ENCODE peak calls at places on chromosomes 16 and 17, in four cellular contexts. S, N, O and V are unnamed samples.

GRCh38 chr17:44223574-44224046 is 4.1 kb upstream of the UBTF start:
- DNase-seq in S (peak; percentile 73), O (no peak), N (no peak), V (no peak)

GRCh38 chr16:65294708-65295107 is 172.8 kb upstream of the CDH11 start:
- DNase-seq in O (no peak), N (no peak), S (no peak), V (no peak)

GRCh38 chr17:7477392-7478275 is 1.8 kb downstream of the ZBTB4 start:
- DNase-seq in O (peak; percentile 83), N (peak; percentile 64), S (peak; percentile 33), V (no peak)

GRCh38 chr17:42985225-42985624 is 4.9 kb downstream of the RUNDC1 start:
- DNase-seq in S (no peak), O (no peak), N (no peak), V (no peak)

GRCh38 chr17:55274371-55275255 is 9.9 kb downstream of the HLF start:
- DNase-seq in S (no peak), N (no peak), O (no peak), V (no peak)

GRCh38 chr17:54968954-54969400 is 412 bp downstream of the STXBP4 start:
- DNase-seq in O (no peak), N (peak; percentile 34), S (peak; percentile 37), V (no peak)

GRCh38 chr17:42519546-42520444 is 16.2 kb upstream of the NAGLU start:
- DNase-seq in O (peak; percentile 96), S (peak; percentile 87), N (peak; percentile 80), V (no peak)

GRCh38 chr17:36459045-36459444 is 27.4 kb upstream of the ZNHIT3 start:
- DNase-seq in S (no peak), N (no peak), O (no peak), V (no peak)

GRCh38 chr16:66619534-66620418 is 15.3 kb downstream of the CMTM3 start:
- DNase-seq in S (no peak), N (no peak), O (no peak), V (no peak)

GRCh38 chr16:84786605-84787302 is 33.0 kb upstream of the CRISPLD2 start:
- DNase-seq in N (no peak), S (peak; percentile 36), O (peak; percentile 69), V (no peak)

GRCh38 chr16:67259705-67260104 is 10.9 kb downstream of the SLC9A5 start:
- DNase-seq in N (no peak), S (no peak), O (peak; percentile 62), V (no peak)

GRCh38 chr17:39736319-39737165 is 1.2 kb upstream of the GRB7 start:
- DNase-seq in O (no peak), N (peak; percentile 77), S (peak; percentile 45), V (no peak)

GRCh38 chr16:86946396-86946795 is 368.0 kb downstream of the FOXL1 start:
- DNase-seq in S (no peak), O (peak; percentile 55), N (no peak), V (no peak)

GRCh38 chr16:47939690-47940089 is 216.1 kb downstream of the ABCC12 start:
- DNase-seq in N (no peak), O (no peak), S (no peak), V (no peak)

GRCh38 chr16:84985079-84986065 is 26.0 kb downstream of the ZDHHC7 start:
- DNase-seq in N (no peak), S (no peak), O (no peak), V (no peak)

GRCh38 chr17:62869885-62870580 is 61.9 kb upstream of the MARCHF10 start:
- DNase-seq in N (no peak), O (no peak), S (no peak), V (no peak)

GRCh38 chr16:80931985-80932720 is 74.5 kb downstream of the CMC2 start:
- DNase-seq in O (peak; percentile 85), N (no peak), S (peak; percentile 53), V (no peak)

GRCh38 chr17:32929288-32929574 is 1.3 kb downstream of the TMEM98 start:
- DNase-seq in O (no peak), N (no peak), S (no peak), V (no peak)

GRCh38 chr17:70636517-70637133 is 467.3 kb downstream of the KCNJ2 start:
- DNase-seq in O (no peak), S (no peak), N (no peak), V (no peak)

GRCh38 chr16:1048442-1049112 is 24.0 kb upstream of the SSTR5 start:
- DNase-seq in N (no peak), S (peak; percentile 43), O (no peak), V (no peak)

GRCh38 chr17:17551361-17551760 is 40.1 kb downstream of the PEMT start:
- DNase-seq in S (no peak), N (no peak), O (no peak), V (no peak)

GRCh38 chr17:81294512-81295030 is 536 bp downstream of the SLC38A10 start:
- DNase-seq in S (peak; percentile 53), N (peak; percentile 48), O (no peak), V (no peak)

GRCh38 chr17:67853703-67854102 is 28.4 kb downstream of the BPTF start:
- DNase-seq in O (no peak), S (no peak), N (no peak), V (no peak)

GRCh38 chr17:62193297-62193696 is 128.2 kb upstream of the MED13 start:
- DNase-seq in S (no peak), N (no peak), O (no peak), V (no peak)

GRCh38 chr16:56851671-56852400 is 13.2 kb upstream of the SLC12A3 start:
- DNase-seq in O (peak; percentile 24), S (no peak), N (no peak), V (no peak)

GRCh38 chr16:4603624-4604170 is 11.0 kb downstream of the UBALD1 start:
- DNase-seq in O (no peak), S (no peak), N (no peak), V (no peak)

GRCh38 chr17:41512789-41513547 is 5.7 kb downstream of the KRT15 start:
- DNase-seq in O (no peak), N (no peak), S (no peak), V (no peak)

GRCh38 chr16:58331024-58331707 is 36.3 kb upstream of the PRSS54 start:
- DNase-seq in O (no peak), S (no peak), N (no peak), V (no peak)

DNA sequence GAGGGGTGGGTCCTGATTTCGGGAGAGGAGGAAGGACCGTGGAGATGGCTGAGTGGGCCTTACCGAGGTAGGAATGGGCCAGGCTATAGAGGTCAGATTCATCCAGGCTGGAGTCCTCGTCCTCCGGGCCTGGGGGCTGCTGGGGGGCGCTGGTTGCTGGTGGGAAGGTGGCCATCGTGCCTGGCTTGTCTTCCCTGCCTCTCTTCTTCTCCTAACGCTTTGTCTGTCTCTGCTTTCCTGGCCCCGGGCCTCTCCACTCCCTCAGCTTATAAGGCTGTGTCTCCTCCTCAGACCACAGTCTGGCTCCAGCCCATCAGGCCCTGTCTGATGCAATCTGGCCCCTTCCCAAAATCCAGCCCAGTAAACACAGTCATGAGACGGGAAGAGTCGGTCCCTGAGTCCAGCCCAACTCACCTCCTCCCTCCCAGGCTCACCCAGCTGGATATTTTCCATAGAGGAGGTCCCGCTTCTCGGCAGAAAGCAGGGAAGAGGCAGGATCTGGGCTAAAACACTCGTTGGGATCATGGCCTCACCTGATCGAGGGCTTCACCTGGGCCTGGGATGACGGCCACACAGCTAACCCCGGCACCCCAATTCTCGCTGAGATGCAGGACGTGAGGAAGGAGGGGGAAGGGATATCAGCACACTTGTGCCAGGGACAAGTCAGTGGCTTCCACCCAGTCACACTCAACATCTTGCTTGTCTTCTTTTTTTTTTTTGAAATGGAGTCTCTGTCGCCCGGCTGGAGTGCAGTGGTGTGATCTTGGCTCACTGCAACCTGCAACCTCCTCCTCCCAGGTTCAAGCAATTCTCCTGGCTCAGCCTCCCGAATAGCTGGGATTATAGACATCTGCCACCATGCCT is at the start of gene NUPR1:
- DNase-seq in N (peak; percentile 94), O (peak; percentile 95), S (peak; percentile 97), V (no peak)
- H3K4me3 ChIP-seq in N (peak within 1 kb of the TSS; percentile 64), O (peak within 1 kb of the TSS; percentile 39), S (peak within 1 kb of the TSS; percentile 45), V (no peak within 1 kb of the TSS)

DNA sequence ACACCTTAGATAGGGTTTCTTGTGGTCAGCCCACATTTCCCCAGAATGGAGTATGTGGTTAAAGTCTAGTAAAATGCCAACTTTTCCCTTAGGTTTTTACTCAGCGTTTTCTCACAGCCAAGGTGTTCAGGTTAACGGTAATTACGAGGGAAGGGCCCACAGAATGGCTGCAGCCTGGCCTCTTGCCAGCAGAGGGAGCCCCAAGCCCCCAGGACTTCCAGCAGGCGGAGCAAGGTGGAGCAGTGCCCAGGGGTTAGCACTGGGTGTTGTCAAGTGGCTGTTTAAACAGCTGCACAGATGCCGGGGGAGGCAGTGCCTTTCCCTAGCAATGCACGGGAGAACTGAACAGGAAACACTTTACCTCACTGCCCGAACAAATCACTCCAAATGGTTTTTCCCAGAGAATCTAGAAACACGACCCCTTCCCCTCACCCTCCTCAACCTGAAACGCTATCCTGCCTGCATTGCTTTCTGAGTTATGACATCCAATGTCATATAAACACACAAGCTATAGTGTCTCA is 6.6 kb downstream of the PHB1 start:
- DNase-seq in S (peak; percentile 91), N (peak; percentile 90), O (peak; percentile 85), V (peak; percentile 73)
- H3K4me1 ChIP-seq in S (peaks cover 8% of the 10 kb centered on the region), N (peaks cover 28% of the 10 kb centered on the region), O (no peaks in the 10 kb centered on the region), V (no peaks in the 10 kb centered on the region)

GRCh38 chr17:74850914-74851313 is 8.8 kb downstream of the GRIN2C start:
- DNase-seq in N (no peak), O (no peak), S (no peak), V (no peak)

GRCh38 chr17:74850310-74850709 is 9.4 kb downstream of the GRIN2C start:
- DNase-seq in N (no peak), O (no peak), S (no peak), V (no peak)

GRCh38 chr17:74852237-74853047 is 7.2 kb downstream of the GRIN2C start:
- DNase-seq in N (peak; percentile 38), S (no peak), O (no peak), V (peak; percentile 34)

GRCh38 chr17:74853048-74853397 is 6.7 kb downstream of the GRIN2C start:
- DNase-seq in O (no peak), N (no peak), S (no peak), V (no peak)

DNA sequence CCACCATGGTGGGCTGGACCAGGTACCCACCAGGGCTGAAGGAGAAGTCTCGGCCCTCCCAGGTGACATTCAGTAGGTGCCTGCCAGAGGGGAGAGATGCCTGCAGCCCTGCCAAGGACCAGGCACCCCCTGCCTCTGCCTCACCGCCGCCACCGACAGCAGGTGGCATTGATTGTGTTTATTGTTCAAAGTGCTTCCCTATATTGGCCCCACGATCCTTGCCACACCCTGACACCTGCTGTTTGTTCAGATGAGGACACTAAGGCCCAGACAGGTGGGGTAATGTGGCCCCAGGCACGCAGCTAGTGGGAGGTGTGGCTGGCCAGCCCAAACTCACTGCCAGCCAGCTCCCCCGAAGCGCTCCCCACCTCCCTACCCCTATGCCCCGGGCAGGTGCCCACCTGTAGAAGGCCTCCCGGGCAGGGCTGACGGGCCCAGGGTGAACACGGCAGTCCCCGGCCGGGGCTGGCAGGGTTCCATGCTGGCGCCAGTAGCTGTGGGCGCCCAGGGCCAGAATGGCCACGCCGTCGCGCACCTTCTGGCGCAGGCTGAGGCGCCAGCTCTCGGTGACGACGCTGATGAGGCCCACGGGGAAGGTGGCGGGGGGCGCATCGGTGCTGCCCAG is 8.0 kb downstream of the GRIN2C start:
- DNase-seq in O (no peak), S (no peak), N (no peak), V (no peak)
- H3K4me3 ChIP-seq in O (no peak overlapping the region), S (no peak overlapping the region), N (no peak overlapping the region), V (no peak overlapping the region)

GRCh38 chr17:4944163-4944553 is 4.1 kb downstream of the RNF167 start:
- DNase-seq in N (peak; percentile 63), O (no peak), S (no peak), V (peak; percentile 33)

GRCh38 chr17:4944554-4945175 is 3.7 kb downstream of the PFN1 start:
- DNase-seq in N (no peak), S (no peak), O (no peak), V (no peak)

GRCh38 chr17:4940625-4941021 is 555 bp downstream of the RNF167 start:
- DNase-seq in N (no peak), S (peak; percentile 42), O (no peak), V (peak; percentile 29)

GRCh38 chr17:4941027-4941610 is 1.1 kb downstream of the RNF167 start:
- DNase-seq in S (no peak), O (no peak), N (no peak), V (no peak)

GRCh38 chr17:4942760-4943508 is 2.9 kb downstream of the RNF167 start:
- DNase-seq in N (no peak), S (no peak), O (no peak), V (no peak)
- H3K4me1 ChIP-seq in N (peaks cover 83% of the 10 kb centered on the region), S (peaks cover 23% of the 10 kb centered on the region), O (no peaks in the 10 kb centered on the region), V (peaks cover 59% of the 10 kb centered on the region)